ENCODE peak calls at places on chromosome 7, in five cellular contexts. R is EH; C is globus pallidus; Y is stimulated activated naive CD8-positive, alpha-beta T cell treated with anti-CD3 and anti-CD28 coated beads, Interleukin-15, amount 100 ng/mL, for 72 hours; P is HFF-Myc. G is an unnamed sample.

GRCh38 chr7:18119985-18120384 is 92.3 kb upstream of the PRPS1L1 start:
- DNase-seq in R (peak), C (no peak), Y (no peak), P (no peak), G (no peak)

GRCh38 chr7:111788426-111788825 is 226.1 kb upstream of the IMMP2L start:
- DNase-seq in R (no peak), C (no peak), Y (no peak), P (no peak), G (no peak)

GRCh38 chr7:2066251-2066919 is 166.4 kb downstream of the MAD1L1 start:
- DNase-seq in R (no peak), C (no peak), Y (peak), P (no peak), G (no peak)

GRCh38 chr7:131110294-131111080 is 217.2 kb upstream of the MKLN1 start:
- DNase-seq in R (peak), C (peak), Y (no peak), P (no peak), G (peak)

GRCh38 chr7:113247198-113247597 is 128.8 kb upstream of the SMIM30 start:
- DNase-seq in R (peak), C (no peak), Y (no peak), P (no peak), G (no peak)

GRCh38 chr7:114942443-114943175 is 20.7 kb downstream of the MDFIC start:
- DNase-seq in R (no peak), C (no peak), Y (no peak), P (no peak), G (no peak)

GRCh38 chr7:151339651-151340377 is 1.8 kb upstream of the NUB1 start:
- DNase-seq in R (no peak), C (no peak), Y (peak), P (no peak), G (no peak)

GRCh38 chr7:22361795-22362194 is 4.8 kb upstream of the RAPGEF5 start:
- DNase-seq in R (no peak), C (no peak), Y (no peak), P (no peak), G (peak)

G was measured in testis.